ENCODE peak calls at places on chromosome 5, in six cellular contexts. X is germinal center; Q is head of caudate nucleus; U is body of pancreas; S is AG10803; P is activated effector memory CD4-positive, alpha-beta T cell treated with Interleukin-2 at 50 U/mL for 16 hours. T is an unnamed sample.

GRCh38 chr5:122130152-122130551 is 806 bp downstream of the ZNF474 start:
- DNase-seq in Q (no peak), X (no peak), U (no peak), P (no peak), S (no peak), T (no peak)

GRCh38 chr5:149828161-149829011 is 98.3 kb downstream of the PPARGC1B start:
- DNase-seq in P (peak; percentile 66), Q (peak; percentile 82), X (peak; percentile 86), S (peak; percentile 94), U (peak; percentile 87), T (peak; percentile 90)

GRCh38 chr5:113125371-113125770 is 148.8 kb downstream of the DCP2 start:
- DNase-seq in P (no peak), Q (no peak), S (no peak), X (no peak), U (no peak), T (no peak)

GRCh38 chr5:175517824-175518450 is 39.6 kb downstream of the SFXN1 start:
- DNase-seq in S (peak; percentile 18), U (no peak), X (no peak), Q (peak; percentile 48), P (peak; percentile 43), T (peak; percentile 55)

GRCh38 chr5:31197183-31197582 is 3.7 kb downstream of the CDH6 start:
- DNase-seq in P (no peak), S (no peak), U (no peak), X (no peak), Q (no peak), T (no peak)

GRCh38 chr5:14445581-14446290 is 135.9 kb upstream of the OTULINL start:
- DNase-seq in P (no peak), S (peak; percentile 70), U (no peak), X (no peak), Q (peak; percentile 66), T (peak; percentile 56)

GRCh38 chr5:124658867-124659557 is 87.4 kb downstream of the ZNF608 start:
- DNase-seq in X (no peak), Q (no peak), P (no peak), S (no peak), U (no peak), T (no peak)

GRCh38 chr5:31999470-31999869 is 174.6 kb downstream of the GOLPH3 start:
- DNase-seq in U (no peak), P (no peak), Q (no peak), X (no peak), S (no peak), T (no peak)

GRCh38 chr5:20300110-20300509 is 312.1 kb upstream of the CDH18 start:
- DNase-seq in S (no peak), X (no peak), Q (no peak), U (no peak), P (no peak), T (no peak)

GRCh38 chr5:111697881-111698757 is 58.9 kb downstream of the NREP start:
- DNase-seq in Q (peak; percentile 23), P (no peak), S (peak; percentile 53), X (no peak), U (no peak), T (peak; percentile 39)

GRCh38 chr5:51398875-51399635 is 15.8 kb downstream of the ISL1 start:
- DNase-seq in X (no peak), S (no peak), Q (no peak), P (no peak), U (no peak), T (no peak)

GRCh38 chr5:73735032-73735734 is 109.2 kb downstream of the ARHGEF28 start:
- DNase-seq in U (no peak), Q (no peak), P (no peak), X (no peak), S (no peak), T (no peak)

GRCh38 chr5:141362719-141363118 is 1.2 kb upstream of the PCDHGA5 start:
- DNase-seq in Q (no peak), S (no peak), P (no peak), X (peak; percentile 27), U (no peak), T (no peak)

GRCh38 chr5:168031614-168032013 is 259.8 kb upstream of the WWC1 start:
- DNase-seq in P (no peak), U (no peak), X (no peak), S (no peak), Q (no peak), T (no peak)

GRCh38 chr5:139982157-139982974 is 60.7 kb downstream of the NRG2 start:
- DNase-seq in S (peak; percentile 17), U (peak; percentile 25), X (no peak), P (no peak), Q (peak; percentile 74), T (peak; percentile 49)

GRCh38 chr5:5335708-5336211 is 86.7 kb upstream of the ICE1 start:
- DNase-seq in X (no peak), Q (no peak), U (no peak), S (peak; percentile 54), P (no peak), T (no peak)